ENCODE peak calls at places on chromosomes 13 and 19, in ten cellular contexts. C is IMR-90, J is PC-9, F is colonic mucosa, M is cardiac fibroblast, X is heart right ventricle, W is AG04450, G is psoas muscle, S is suprapubic skin, N is choroid plexus epithelial cell. T is an unnamed sample.

GRCh38 chr19:55683449-55684261 is 8.6 kb downstream of the EPN1 start:
- DNase-seq in C (no peak), J (no peak), F (peak), M (no peak), X (no peak), W (no peak), G (peak), S (no peak), N (no peak), T (no peak)

GRCh38 chr13:109785141-109785891 is 1.1 kb downstream of the IRS2 start:
- DNase-seq in C (peak), J (peak), F (peak), M (peak), X (peak), W (no peak), G (peak), S (peak), N (peak), T (peak)

GRCh38 chr13:111661052-111661451 is 340.6 kb downstream of the TEX29 start:
- DNase-seq in C (no peak), J (no peak), F (no peak), M (no peak), X (no peak), W (no peak), G (no peak), S (no peak), N (no peak), T (no peak)

GRCh38 chr13:112545866-112546265 is 42.1 kb downstream of the TUBGCP3 start:
- DNase-seq in C (peak), J (no peak), F (no peak), M (peak), X (no peak), W (peak), G (no peak), S (no peak), N (peak), T (peak)

GRCh38 chr13:111912453-111912866 is 154.5 kb upstream of the SOX1 start:
- DNase-seq in C (no peak), J (no peak), F (peak), M (no peak), X (no peak), W (no peak), G (no peak), S (peak), N (no peak), T (no peak)

GRCh38 chr13:65499251-65499650 is 1730.9 kb downstream of the PCDH9 start:
- DNase-seq in C (no peak), J (no peak), F (no peak), M (no peak), X (no peak), W (no peak), G (no peak), S (no peak), N (no peak), T (no peak)

GRCh38 chr13:83449666-83450395 is 432.4 kb downstream of the SLITRK1 start:
- DNase-seq in C (peak), J (no peak), F (no peak), M (peak), X (no peak), W (peak), G (no peak), S (no peak), N (peak), T (peak)

GRCh38 chr13:101399365-101399764 is 16.9 kb downstream of the NALCN start:
- DNase-seq in C (peak), J (no peak), F (no peak), M (no peak), X (no peak), W (no peak), G (no peak), S (no peak), N (peak), T (no peak)

GRCh38 chr19:4007836-4008539 is 452 bp downstream of the PIAS4 start:
- DNase-seq in C (no peak), J (no peak), F (peak), M (peak), X (no peak), W (no peak), G (no peak), S (peak), N (peak), T (no peak)

GRCh38 chr13:31038834-31039552 is 106.5 kb downstream of the TEX26 start:
- DNase-seq in C (peak), J (no peak), F (no peak), M (peak), X (no peak), W (no peak), G (no peak), S (no peak), N (peak), T (no peak)

GRCh38 chr19:815775-816499 is 5.8 kb downstream of the PLPPR3 start:
- DNase-seq in C (no peak), J (no peak), F (no peak), M (no peak), X (no peak), W (no peak), G (no peak), S (no peak), N (no peak), T (no peak)

GRCh38 chr19:11273288-11273687 is 11.0 kb upstream of the DOCK6 start:
- DNase-seq in C (no peak), J (no peak), F (no peak), M (no peak), X (no peak), W (no peak), G (no peak), S (no peak), N (no peak), T (no peak)

GRCh38 chr13:71864981-71865857 is 1.8 kb downstream of the DACH1 start:
- DNase-seq in C (no peak), J (no peak), F (peak), M (no peak), X (peak), W (no peak), G (peak), S (peak), N (no peak), T (no peak)

GRCh38 chr19:1752757-1753728 is at the start of gene ONECUT3:
- DNase-seq in C (no peak), J (no peak), F (no peak), M (no peak), X (no peak), W (no peak), G (no peak), S (no peak), N (no peak), T (no peak)

GRCh38 chr13:97018029-97018819 is 23.9 kb upstream of the OXGR1 start:
- DNase-seq in C (peak), J (peak), F (peak), M (peak), X (no peak), W (peak), G (no peak), S (no peak), N (peak), T (peak)

GRCh38 chr13:23354520-23354919 is 79.0 kb downstream of the SACS start:
- DNase-seq in C (no peak), J (no peak), F (no peak), M (no peak), X (no peak), W (no peak), G (no peak), S (no peak), N (no peak), T (no peak)

GRCh38 chr13:111217661-111218060 is 102.6 kb downstream of the ARHGEF7 start:
- DNase-seq in C (no peak), J (no peak), F (no peak), M (no peak), X (no peak), W (no peak), G (no peak), S (no peak), N (no peak), T (no peak)

GRCh38 chr13:20969182-20969581 is 66.6 kb upstream of the XPO4 start:
- DNase-seq in C (peak), J (no peak), F (no peak), M (no peak), X (no peak), W (no peak), G (no peak), S (no peak), N (peak), T (peak)

GRCh38 chr19:19342086-19343015 is 21.7 kb downstream of the MAU2 start:
- DNase-seq in C (peak), J (peak), F (peak), M (peak), X (peak), W (peak), G (peak), S (no peak), N (peak), T (peak)

GRCh38 chr19:10205636-10206035 is 10.9 kb upstream of the DNMT1 start:
- DNase-seq in C (no peak), J (no peak), F (no peak), M (no peak), X (no peak), W (no peak), G (no peak), S (no peak), N (no peak), T (no peak)

GRCh38 chr13:113002206-113002821 is 33.3 kb downstream of the MCF2L start:
- DNase-seq in C (no peak), J (peak), F (no peak), M (no peak), X (no peak), W (no peak), G (no peak), S (no peak), N (no peak), T (no peak)

GRCh38 chr19:970695-971094 is 13.4 kb upstream of the WDR18 start:
- DNase-seq in C (no peak), J (no peak), F (no peak), M (no peak), X (no peak), W (no peak), G (no peak), S (no peak), N (peak), T (no peak)

GRCh38 chr13:34967851-34968562 is 25.9 kb downstream of the NBEA start:
- DNase-seq in C (no peak), J (no peak), F (no peak), M (no peak), X (no peak), W (no peak), G (no peak), S (no peak), N (peak), T (no peak)

GRCh38 chr13:25153736-25154135 is 18.4 kb downstream of the AMER2 start:
- DNase-seq in C (no peak), J (no peak), F (no peak), M (no peak), X (no peak), W (no peak), G (no peak), S (no peak), N (no peak), T (no peak)

GRCh38 chr13:76864259-76864658 is 21.9 kb downstream of the KCTD12 start:
- DNase-seq in C (no peak), J (no peak), F (no peak), M (no peak), X (no peak), W (no peak), G (no peak), S (no peak), N (no peak), T (no peak)

GRCh38 chr19:23512151-23512925 is 117.1 kb upstream of the ZNF91 start:
- DNase-seq in C (no peak), J (no peak), F (no peak), M (no peak), X (no peak), W (no peak), G (no peak), S (no peak), N (no peak), T (no peak)

GRCh38 chr13:20891768-20892167 is 10.8 kb downstream of the XPO4 start:
- DNase-seq in C (no peak), J (no peak), F (no peak), M (no peak), X (no peak), W (no peak), G (no peak), S (no peak), N (no peak), T (no peak)

GRCh38 chr13:99507054-99507453 is 5.8 kb downstream of the TM9SF2 start:
- DNase-seq in C (no peak), J (no peak), F (no peak), M (no peak), X (no peak), W (no peak), G (no peak), S (no peak), N (no peak), T (no peak)

GRCh38 chr13:21752501-21752900 is 81.6 kb downstream of the FGF9 start:
- DNase-seq in C (no peak), J (no peak), F (no peak), M (no peak), X (no peak), W (no peak), G (no peak), S (no peak), N (no peak), T (no peak)

GRCh38 chr19:55459950-55460657 is 1.3 kb downstream of the ISOC2 start:
- DNase-seq in C (peak), J (no peak), F (peak), M (peak), X (no peak), W (no peak), G (no peak), S (no peak), N (peak), T (peak)

GRCh38 chr13:63436288-63436687 is 2020.6 kb upstream of the PCDH20 start:
- DNase-seq in C (no peak), J (no peak), F (no peak), M (no peak), X (no peak), W (no peak), G (no peak), S (no peak), N (no peak), T (no peak)

GRCh38 chr13:88704600-88705275 is 1033.6 kb downstream of the SLITRK5 start:
- DNase-seq in C (no peak), J (no peak), F (no peak), M (no peak), X (no peak), W (no peak), G (no peak), S (no peak), N (no peak), T (no peak)

GRCh38 chr13:101415358-101416174 is 742 bp downstream of the NALCN start:
- DNase-seq in C (no peak), J (peak), F (no peak), M (no peak), X (peak), W (no peak), G (peak), S (no peak), N (no peak), T (no peak)

GRCh38 chr19:33622505-33622808 is 704 bp downstream of the CHST8 start:
- DNase-seq in C (no peak), J (no peak), F (no peak), M (no peak), X (no peak), W (no peak), G (no peak), S (no peak), N (no peak), T (no peak)
- H3K4me3 ChIP-seq in C (no peak), J (no peak), F (peak), M (no peak), X (peak), W (no peak), G (peak), S (peak), N (no peak), T (no peak)

GRCh38 chr19:2782357-2782935 is 627 bp downstream of the SGTA start:
- DNase-seq in C (no peak), J (no peak), F (peak), M (peak), X (no peak), W (no peak), G (no peak), S (no peak), N (peak), T (no peak)

GRCh38 chr19:2777952-2778683 is 5.0 kb downstream of the SGTA start:
- DNase-seq in C (no peak), J (no peak), F (no peak), M (no peak), X (no peak), W (no peak), G (no peak), S (no peak), N (no peak), T (no peak)

GRCh38 chr19:2775556-2776430 is 7.3 kb downstream of the SGTA start:
- DNase-seq in C (peak), J (no peak), F (peak), M (peak), X (peak), W (no peak), G (peak), S (no peak), N (peak), T (peak)

GRCh38 chr19:2780284-2780683 is 2.8 kb downstream of the SGTA start:
- DNase-seq in C (no peak), J (no peak), F (no peak), M (no peak), X (no peak), W (no peak), G (no peak), S (no peak), N (no peak), T (no peak)

GRCh38 chr19:2779121-2779740 is 3.8 kb downstream of the SGTA start:
- DNase-seq in C (no peak), J (no peak), F (no peak), M (no peak), X (no peak), W (no peak), G (no peak), S (no peak), N (no peak), T (no peak)
- H3K4me3 ChIP-seq in C (no peak), J (no peak), F (no peak), M (no peak), X (no peak), W (no peak), G (no peak), S (no peak), N (no peak), T (no peak)

GRCh38 chr19:45509692-45510015 is 2.4 kb downstream of the VASP start:
- DNase-seq in C (no peak), J (no peak), F (no peak), M (no peak), X (no peak), W (no peak), G (no peak), S (no peak), N (no peak), T (no peak)

GRCh38 chr19:45507864-45508680 is 793 bp downstream of the VASP start:
- DNase-seq in C (no peak), J (peak), F (peak), M (no peak), X (peak), W (no peak), G (peak), S (no peak), N (no peak), T (no peak)

GRCh38 chr19:45508931-45509691 is 1.8 kb downstream of the VASP start:
- DNase-seq in C (peak), J (no peak), F (peak), M (peak), X (peak), W (no peak), G (peak), S (no peak), N (peak), T (peak)

GRCh38 chr19:45506991-45507863 is at the start of gene VASP:
- DNase-seq in C (peak), J (peak), F (peak), M (peak), X (peak), W (no peak), G (peak), S (peak), N (peak), T (peak)

GRCh38 chr19:45508681-45508930 is 1.3 kb downstream of the VASP start:
- DNase-seq in C (no peak), J (no peak), F (no peak), M (peak), X (no peak), W (no peak), G (no peak), S (no peak), N (no peak), T (no peak)
- H3K4me3 ChIP-seq in C (peak), J (peak), F (peak), M (peak), X (peak), W (peak), G (peak), S (peak), N (peak), T (peak)

GRCh38 chr19:53883231-53883661 is 1.2 kb downstream of the PRKCG start:
- DNase-seq in C (no peak), J (no peak), F (no peak), M (no peak), X (no peak), W (no peak), G (no peak), S (no peak), N (no peak), T (no peak)

GRCh38 chr19:53882391-53883050 is 524 bp downstream of the PRKCG start:
- DNase-seq in C (no peak), J (no peak), F (no peak), M (no peak), X (no peak), W (no peak), G (no peak), S (no peak), N (no peak), T (no peak)

GRCh38 chr19:53880716-53881481 is 1.1 kb upstream of the PRKCG start:
- DNase-seq in C (no peak), J (no peak), F (no peak), M (no peak), X (no peak), W (no peak), G (no peak), S (no peak), N (no peak), T (no peak)

GRCh38 chr19:53883741-53884140 is 1.7 kb downstream of the PRKCG start:
- DNase-seq in C (no peak), J (no peak), F (no peak), M (no peak), X (no peak), W (no peak), G (no peak), S (no peak), N (no peak), T (no peak)

GRCh38 chr19:53881482-53882390 is at the start of gene PRKCG:
- DNase-seq in C (no peak), J (peak), F (peak), M (no peak), X (peak), W (no peak), G (no peak), S (peak), N (no peak), T (no peak)
- H3K4me3 ChIP-seq in C (peak), J (peak), F (peak), M (peak), X (peak), W (peak), G (peak), S (peak), N (peak), T (peak)

DNA sequence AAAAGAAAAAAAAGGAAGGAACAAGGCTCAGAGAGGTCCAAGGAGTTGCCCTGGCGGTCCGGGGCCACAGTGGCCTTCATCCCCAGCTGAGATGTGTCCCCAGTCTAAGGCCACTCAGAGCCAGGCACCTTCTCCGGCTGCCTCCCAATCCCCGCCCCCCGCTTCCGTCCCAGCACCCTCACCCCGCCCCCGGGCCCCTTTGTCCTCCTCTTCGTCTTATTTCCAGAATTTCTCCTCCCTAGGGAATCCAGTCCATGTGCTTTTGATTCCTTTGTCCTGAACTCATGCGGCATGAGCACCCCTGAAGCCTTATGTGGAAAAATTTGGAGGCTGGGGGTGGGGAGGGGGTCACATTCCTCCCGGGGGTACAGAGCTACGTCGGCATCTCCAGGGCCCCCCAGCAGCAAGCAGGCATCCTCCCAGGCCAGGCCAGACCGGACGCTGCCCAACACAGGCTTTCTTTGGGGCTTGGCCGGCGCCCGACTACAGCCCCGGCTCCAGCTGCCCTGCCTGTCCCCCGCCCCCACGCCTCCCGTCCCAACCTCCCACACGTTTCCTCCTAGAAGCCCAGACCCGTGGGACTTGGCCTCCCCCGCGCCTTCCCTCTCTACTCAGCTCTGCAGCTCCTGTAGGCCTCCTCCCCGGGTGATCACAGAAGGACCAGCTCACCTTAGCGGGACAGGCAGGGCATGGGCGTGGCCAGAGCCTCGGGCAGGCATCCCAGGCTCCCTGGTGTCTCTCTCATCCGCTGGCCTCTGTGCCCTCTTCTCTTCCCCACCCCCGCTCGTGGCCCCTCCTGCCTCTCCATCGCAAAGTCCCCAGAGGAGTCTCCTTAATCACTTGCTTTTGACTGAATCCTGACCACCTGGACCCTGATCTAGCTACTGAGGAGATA is 17.8 kb upstream of the ADGRE5 start:
- DNase-seq in C (peak), J (peak), F (peak), M (peak), X (peak), W (no peak), G (peak), S (peak), N (peak), T (peak)
- H3K4me3 ChIP-seq in C (no peak), J (no peak), F (no peak), M (no peak), X (peak), W (peak), G (peak), S (peak), N (peak), T (peak)